ENCODE peak calls at places on chromosome 2, in seven cellular contexts. M is tibial artery, Q is suprapubic skin, B is upper lobe of right lung, J is IMR-90, Z is uterus, R is SK-N-SH. E is an unnamed sample. For H3K4me1, the result is how much of the 10 kb centered on the place peaks cover.

GRCh38 chr2:30315391-30316055 is 84.2 kb downstream of the LBH start:
- DNase-seq in R (no peak), Z (no peak), Q (no peak), J (no peak), M (no peak), B (no peak), E (no peak)

GRCh38 chr2:47777268-47777972 is 5.5 kb upstream of the MSH6 start:
- DNase-seq in M (no peak), R (no peak), J (no peak), Z (peak), Q (no peak), B (no peak), E (no peak)

GRCh38 chr2:241483305-241483704 is 25.1 kb downstream of the STK25 start:
- DNase-seq in Z (no peak), M (no peak), Q (no peak), J (no peak), R (no peak), B (peak), E (no peak)

GRCh38 chr2:66013456-66013855 is 421.5 kb upstream of the MEIS1 start:
- DNase-seq in B (no peak), Z (no peak), Q (no peak), J (no peak), M (no peak), R (no peak), E (no peak)

GRCh38 chr2:69847068-69847828 is 17.8 kb downstream of the GMCL1 start:
- DNase-seq in R (no peak), Q (no peak), B (no peak), M (no peak), J (no peak), Z (no peak), E (no peak)

GRCh38 chr2:200862532-200863000 is 1.9 kb downstream of the CLK1 start:
- DNase-seq in B (no peak), J (peak), R (peak), Z (peak), M (peak), Q (no peak), E (no peak)

GRCh38 chr2:176156959-176157498 is at the start of gene HOXD3:
- DNase-seq in J (no peak), B (no peak), R (peak), M (no peak), Q (no peak), Z (no peak), E (no peak)

GRCh38 chr2:20366672-20367116 is 16.1 kb upstream of the PUM2 start:
- DNase-seq in M (no peak), J (peak), B (no peak), Z (no peak), Q (no peak), R (no peak), E (no peak)

GRCh38 chr2:191320881-191321280 is 75.7 kb downstream of the MYO1B start:
- DNase-seq in M (no peak), J (peak), Q (no peak), R (no peak), B (no peak), Z (no peak), E (no peak)

GRCh38 chr2:127569274-127570065 is 34.0 kb downstream of the MYO7B start:
- DNase-seq in J (peak), R (no peak), B (peak), M (peak), Q (no peak), Z (no peak), E (no peak)

GRCh38 chr2:231704017-231704416 is 4.3 kb upstream of the PTMA start:
- DNase-seq in Z (no peak), M (no peak), Q (no peak), B (no peak), J (no peak), R (no peak), E (no peak)

GRCh38 chr2:109311771-109312170 is 182.8 kb downstream of the SH3RF3 start:
- DNase-seq in J (peak), Q (no peak), R (no peak), Z (no peak), B (no peak), M (no peak), E (no peak)

GRCh38 chr2:29663266-29663665 is 258.1 kb downstream of the ALK start:
- DNase-seq in R (no peak), Q (no peak), B (no peak), J (peak), Z (no peak), M (no peak), E (no peak)

GRCh38 chr2:191691016-191691725 is 13.2 kb downstream of the NABP1 start:
- DNase-seq in M (peak), Q (no peak), R (peak), B (no peak), Z (peak), J (peak), E (no peak)

GRCh38 chr2:11397513-11397912 is 53.1 kb upstream of the ROCK2 start:
- DNase-seq in B (no peak), Z (no peak), R (no peak), M (no peak), Q (no peak), J (no peak), E (no peak)

GRCh38 chr2:18999198-18999597 is 359.2 kb downstream of the OSR1 start:
- DNase-seq in J (no peak), Z (no peak), B (no peak), Q (no peak), R (no peak), M (no peak), E (no peak)
- TF ChIP-seq CTCF in J (no peak), Z (no peak), B (no peak), Q (no peak), R (no peak), M (no peak), E (no peak)

DNA sequence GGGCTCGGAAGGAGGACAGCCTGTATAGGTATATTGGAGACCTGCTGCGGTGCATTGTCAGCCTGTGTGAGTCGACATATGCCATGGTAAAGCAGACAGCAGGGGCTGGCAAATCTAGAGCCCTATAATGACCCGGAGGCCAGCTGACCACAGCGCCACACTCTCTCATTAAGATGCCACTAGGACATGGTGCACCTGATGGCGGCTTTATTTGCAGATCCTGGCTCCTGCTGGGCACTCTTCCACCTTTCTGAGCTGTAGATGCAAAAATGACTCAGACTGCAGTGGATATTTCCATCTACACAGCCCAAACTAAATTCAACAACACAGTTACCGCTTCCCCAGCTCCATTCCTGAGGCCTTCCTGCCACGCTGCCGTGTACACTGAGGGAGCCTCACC is 389.9 kb downstream of the TNS1 start:
- DNase-seq in Z (no peak), Q (no peak), B (no peak), M (no peak), R (no peak), J (no peak), E (no peak)
- H3K4me3 ChIP-seq in Z (no peak), Q (no peak), B (no peak), M (no peak), R (no peak), J (no peak), E (no peak)

DNA sequence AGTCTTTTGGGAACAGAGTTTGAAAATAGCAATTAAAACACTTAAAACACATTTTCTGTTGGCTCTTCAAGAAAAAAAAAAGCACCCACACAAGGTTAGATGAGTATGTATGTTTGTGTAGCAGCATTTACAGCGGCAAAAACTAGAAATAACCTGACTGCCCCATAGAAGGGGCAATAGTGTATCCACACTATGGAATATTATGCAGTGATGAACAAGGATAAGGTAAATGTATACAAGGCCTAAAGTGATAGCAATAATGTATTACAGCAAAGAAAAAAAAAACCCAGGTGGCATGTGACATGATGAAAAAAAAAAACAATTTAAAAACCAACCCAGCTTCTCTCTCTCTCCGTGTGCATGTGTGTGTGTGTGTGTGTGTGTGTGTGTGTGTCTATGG is 34.8 kb downstream of the POLR1A start:
- DNase-seq in B (no peak), R (no peak), Q (no peak), J (no peak), M (no peak), Z (no peak), E (no peak)
- H3K4me1 ChIP-seq in B (under half), R (under half), Q (under half), J (under half), M (under half), Z (under half), E (under half)

DNA sequence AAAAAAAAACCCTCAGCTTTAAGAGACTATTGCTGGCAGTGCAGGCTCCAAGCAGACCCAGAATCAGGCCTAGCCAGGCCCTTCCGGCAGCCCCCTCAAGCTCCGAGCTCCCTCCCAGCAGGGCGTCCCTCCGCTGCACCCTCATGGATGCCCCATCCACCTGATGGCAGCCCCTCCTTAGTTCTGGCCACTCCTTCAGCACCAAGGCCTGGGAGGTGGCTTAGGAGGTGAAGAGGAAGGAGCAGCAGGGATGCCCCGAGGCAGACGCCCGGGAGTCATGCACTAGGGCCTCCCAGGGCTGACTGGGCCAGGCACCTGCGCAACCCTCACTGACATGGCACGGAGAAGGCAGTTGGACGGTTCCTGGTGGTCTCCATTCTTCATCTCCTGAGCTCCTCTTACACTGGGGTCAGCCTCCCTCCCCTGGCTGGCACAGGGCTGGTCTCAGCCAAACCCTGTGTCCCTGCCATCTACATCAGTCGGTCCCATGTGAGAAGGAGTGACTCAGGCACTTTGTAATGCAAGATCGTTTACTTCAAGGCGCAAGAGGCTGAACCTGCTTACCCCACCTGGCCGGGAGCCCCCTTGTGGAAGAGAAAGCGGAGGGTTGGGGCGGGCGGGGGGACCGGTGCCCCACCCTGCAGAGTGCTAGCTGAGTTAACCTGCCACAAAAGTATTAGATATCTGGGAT is 53.5 kb upstream of the ID2 start:
- DNase-seq in Q (peak), B (no peak), J (peak), M (no peak), R (no peak), Z (no peak), E (peak)
- TF ChIP-seq CTCF in Q (no peak), B (no peak), J (no peak), M (no peak), R (no peak), Z (no peak), E (no peak)

GRCh38 chr2:55923978-55924325 is 370 bp upstream of the EFEMP1 start:
- DNase-seq in R (no peak), J (no peak), Q (no peak), Z (no peak), B (no peak), M (no peak), E (no peak)
- H3K4me3 ChIP-seq in R (peak), J (peak), Q (peak), Z (peak), B (peak), M (peak), E (peak)

DNA sequence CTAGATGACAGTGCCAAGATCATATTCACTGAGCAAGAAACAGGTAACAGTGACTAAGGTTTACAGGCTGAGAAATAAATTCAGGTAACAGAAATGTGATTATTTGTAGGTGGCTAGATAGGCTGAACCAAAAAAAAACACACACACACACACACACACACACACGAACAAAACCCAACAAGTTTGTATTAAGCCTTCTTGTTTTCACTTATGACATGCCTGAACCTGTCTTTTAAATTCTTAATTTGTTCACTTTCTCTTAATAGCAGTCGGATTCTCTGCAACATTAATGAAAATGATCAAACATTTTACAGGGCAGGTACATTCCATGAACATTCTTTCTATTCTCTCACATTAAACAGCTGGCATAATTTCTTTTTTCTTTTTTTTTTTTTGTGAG is 18.8 kb upstream of the KIDINS220 start:
- DNase-seq in M (no peak), J (no peak), R (no peak), B (no peak), Z (no peak), Q (no peak), E (no peak)
- H3K4me1 ChIP-seq in M (under half), J (under half), R (under half), B (under half), Z (under half), Q (under half), E (under half)

DNA sequence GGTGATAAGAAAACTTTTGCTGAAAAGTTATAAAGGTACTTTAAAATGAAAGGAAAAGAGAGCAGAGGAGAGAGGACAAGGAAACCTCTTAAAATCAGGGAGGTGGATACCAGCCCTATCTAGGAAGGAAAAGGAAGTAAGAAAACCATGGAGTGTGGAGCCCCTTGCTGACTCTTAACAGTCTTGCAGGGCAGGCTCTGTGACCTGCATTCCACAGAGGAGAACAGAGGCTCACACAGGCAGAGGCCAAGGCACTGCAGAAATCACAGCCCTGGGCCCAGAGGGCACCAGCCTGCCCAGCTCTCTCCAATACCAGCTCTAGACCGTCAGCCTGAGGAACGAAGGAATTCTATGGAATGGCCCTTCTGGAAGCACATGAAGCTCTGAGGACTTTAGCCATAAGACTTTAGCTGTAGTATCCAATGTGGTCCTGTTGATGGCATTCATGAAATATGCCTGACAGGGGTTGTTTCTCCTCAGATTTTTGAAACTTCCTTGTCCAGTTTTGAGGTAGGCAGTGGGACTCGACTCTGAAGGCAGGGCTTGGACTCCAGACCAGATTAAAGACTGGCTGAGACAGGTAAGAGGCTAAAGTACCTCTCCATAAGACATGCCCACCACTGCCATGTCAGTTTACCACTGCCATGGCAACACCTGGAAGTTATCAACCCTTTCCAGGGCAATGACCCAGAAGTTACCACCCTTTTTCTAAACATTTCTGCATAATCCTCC is 216.3 kb downstream of the ANAPC1 start:
- DNase-seq in M (peak), Q (no peak), Z (peak), R (no peak), J (peak), B (no peak), E (no peak)
- TF ChIP-seq CTCF in M (peak), Q (peak), Z (peak), R (peak), J (peak), B (peak), E (peak)

GRCh38 chr2:19356545-19357382 is 1.7 kb downstream of the OSR1 start:
- DNase-seq in R (peak), B (no peak), J (peak), Z (no peak), Q (no peak), M (no peak), E (no peak)
- H3K4me3 ChIP-seq in R (peak), B (peak), J (peak), Z (peak), Q (peak), M (peak), E (peak)

GRCh38 chr2:68796306-68796905 is 61.8 kb downstream of the ARHGAP25 start:
- DNase-seq in J (peak), R (no peak), Z (no peak), Q (no peak), M (no peak), B (no peak), E (no peak)
- H3K4me1 ChIP-seq in J (under half), R (under half), Z (under half), Q (under half), M (under half), B (under half), E (half or more)

E was measured in left lung.